ENCODE peak calls at places on chromosome 12, in five cellular contexts. H, I, K, F and G are unnamed samples.

GRCh38 chr12:13194462-13195110 is 1.9 kb upstream of the EMP1 start:
- DNase-seq in H (no peak), I (no peak), K (no peak), F (no peak), G (no peak)

GRCh38 chr12:89359615-89360014 is 7.3 kb upstream of the DUSP6 start:
- DNase-seq in H (no peak), I (no peak), K (no peak), F (no peak), G (no peak)

GRCh38 chr12:108667349-108667748 is 33.7 kb upstream of the SELPLG start:
- DNase-seq in H (no peak), I (no peak), K (peak), F (no peak), G (no peak)

GRCh38 chr12:117486840-117487659 is 125.6 kb upstream of the NOS1 start:
- DNase-seq in H (peak), I (no peak), K (no peak), F (no peak), G (peak)

GRCh38 chr12:65501935-65502334 is 223.5 kb downstream of the MSRB3 start:
- DNase-seq in H (no peak), I (no peak), K (no peak), F (no peak), G (no peak)

GRCh38 chr12:6069452-6070093 is 54.9 kb downstream of the VWF start:
- DNase-seq in H (peak), I (no peak), K (no peak), F (no peak), G (no peak)

GRCh38 chr12:39440781-39441180 is 2.1 kb downstream of the KIF21A start:
- DNase-seq in H (no peak), I (no peak), K (no peak), F (no peak), G (no peak)

GRCh38 chr12:57522887-57523705 is 472 bp downstream of the MBD6 start:
- DNase-seq in H (peak), I (no peak), K (no peak), F (peak), G (no peak)

GRCh38 chr12:85626031-85626781 is 210.0 kb downstream of the RASSF9 start:
- DNase-seq in H (no peak), I (no peak), K (no peak), F (no peak), G (peak)

GRCh38 chr12:113273053-113273725 is 51.9 kb downstream of the TPCN1 start:
- DNase-seq in H (no peak), I (no peak), K (no peak), F (no peak), G (no peak)

GRCh38 chr12:95574799-95575452 is 23.6 kb upstream of the USP44 start:
- DNase-seq in H (no peak), I (no peak), K (no peak), F (no peak), G (peak)

GRCh38 chr12:104142543-104142942 is 4.5 kb upstream of the NFYB start:
- DNase-seq in H (no peak), I (no peak), K (no peak), F (no peak), G (no peak)

GRCh38 chr12:60494249-60494648 is 898.4 kb downstream of the SLC16A7 start:
- DNase-seq in H (no peak), I (no peak), K (no peak), F (no peak), G (peak)

GRCh38 chr12:22046090-22046967 is at the start of gene CMAS:
- DNase-seq in H (peak), I (peak), K (peak), F (peak), G (peak)

GRCh38 chr12:13183621-13184020 is 12.9 kb upstream of the EMP1 start:
- DNase-seq in H (no peak), I (no peak), K (no peak), F (no peak), G (no peak)